ENCODE peak calls at places on chromosomes 6 and 20, in five cellular contexts. S, F, U, O and B are unnamed samples.

GRCh38 chr6:31734703-31735500 is 1.4 kb downstream of the CLIC1 start:
- DNase-seq in U (peak), O (no peak), S (no peak), F (no peak), B (peak)

GRCh38 chr20:46083101-46083500 is 6.7 kb downstream of the NCOA5 start:
- DNase-seq in U (no peak), F (no peak), S (no peak), O (no peak), B (no peak)

GRCh38 chr6:53615633-53616449 is 49.7 kb downstream of the KLHL31 start:
- DNase-seq in F (no peak), S (no peak), O (peak), U (no peak), B (no peak)

GRCh38 chr6:23180504-23181293 is 611.3 kb downstream of the HDGFL1 start:
- DNase-seq in S (peak), F (peak), U (peak), O (peak), B (no peak)

GRCh38 chr6:167759206-167759605 is 67.5 kb upstream of the AFDN start:
- DNase-seq in O (no peak), S (no peak), U (no peak), F (no peak), B (no peak)

GRCh38 chr20:14235355-14235754 is 102.1 kb downstream of the FLRT3 start:
- DNase-seq in F (no peak), U (no peak), O (peak), S (no peak), B (no peak)

GRCh38 chr6:20811112-20811746 is 277.0 kb downstream of the CDKAL1 start:
- DNase-seq in S (peak), F (no peak), U (peak), O (peak), B (no peak)

GRCh38 chr6:155142902-155143609 is 120.8 kb upstream of the CLDN20 start:
- DNase-seq in O (no peak), F (no peak), U (no peak), S (no peak), B (no peak)

GRCh38 chr20:40750541-40750940 is 61.5 kb upstream of the MAFB start:
- DNase-seq in U (no peak), O (no peak), F (no peak), S (no peak), B (no peak)

GRCh38 chr6:138785092-138785491 is 10.8 kb upstream of the ECT2L start:
- DNase-seq in S (no peak), U (no peak), F (no peak), O (no peak), B (no peak)

GRCh38 chr20:44079968-44080560 is 106.9 kb downstream of the JPH2 start:
- DNase-seq in U (no peak), F (no peak), S (no peak), O (no peak), B (no peak)

GRCh38 chr6:11479296-11479695 is 58.3 kb upstream of the TMEM170B start:
- DNase-seq in S (no peak), F (no peak), O (no peak), U (no peak), B (no peak)

GRCh38 chr20:57568088-57568896 is 7.4 kb downstream of the PCK1 start:
- DNase-seq in U (no peak), S (no peak), F (no peak), O (no peak), B (no peak)

GRCh38 chr20:49846206-49846807 is 33.7 kb downstream of the SLC9A8 start:
- DNase-seq in F (peak), O (no peak), S (peak), U (peak), B (peak)

GRCh38 chr6:118893095-118893881 is 664 bp upstream of the ASF1A start:
- DNase-seq in U (peak), F (no peak), S (peak), O (no peak), B (peak)

GRCh38 chr6:24910850-24911712 is 24.7 kb downstream of the RIPOR2 start:
- DNase-seq in F (peak), U (peak), S (peak), O (no peak), B (peak)

GRCh38 chr6:169648617-169649016 is 53.2 kb downstream of the WDR27 start:
- DNase-seq in S (no peak), O (no peak), F (no peak), U (no peak), B (no peak)

GRCh38 chr6:20092071-20092566 is 120.2 kb downstream of the MBOAT1 start:
- DNase-seq in O (peak), F (no peak), U (peak), S (peak), B (no peak)

GRCh38 chr6:81999270-81999669 is 246.8 kb upstream of the TENT5A start:
- DNase-seq in S (no peak), U (no peak), F (no peak), O (no peak), B (no peak)

GRCh38 chr20:5492941-5493340 is 176.2 kb upstream of the PROKR2 start:
- DNase-seq in O (no peak), U (no peak), S (no peak), F (no peak), B (no peak)

GRCh38 chr6:126701799-126702198 is 361.9 kb downstream of the CENPW start:
- DNase-seq in F (no peak), U (no peak), O (no peak), S (no peak), B (no peak)

GRCh38 chr6:39411465-39411864 is 89.0 kb upstream of the KCNK16 start:
- DNase-seq in F (no peak), O (no peak), S (no peak), U (no peak), B (no peak)

GRCh38 chr20:34877002-34877264 is 521 bp downstream of the ACSS2 start:
- DNase-seq in F (no peak), S (no peak), O (no peak), U (no peak), B (no peak)

GRCh38 chr20:9359561-9360308 is 154.7 kb upstream of the LAMP5 start:
- DNase-seq in O (no peak), S (peak), F (no peak), U (no peak), B (no peak)

GRCh38 chr6:105492706-105493673 is 90.1 kb upstream of the PREP start:
- DNase-seq in U (no peak), O (no peak), S (no peak), F (no peak), B (no peak)

GRCh38 chr20:50861012-50861411 is 66.2 kb downstream of the BCAS4 start:
- DNase-seq in O (no peak), U (no peak), S (no peak), F (no peak), B (no peak)

GRCh38 chr6:9606435-9607134 is 808.3 kb downstream of the TFAP2A start:
- DNase-seq in O (no peak), F (no peak), U (no peak), S (no peak), B (no peak)

GRCh38 chr20:4512891-4513550 is 208.7 kb upstream of the PRND start:
- DNase-seq in U (no peak), S (no peak), O (peak), F (no peak), B (no peak)

GRCh38 chr6:7145269-7146078 is 37.7 kb downstream of the RREB1 start:
- DNase-seq in F (no peak), O (no peak), U (peak), S (no peak), B (no peak)

GRCh38 chr6:110357696-110358535 is at the start of gene METTL24:
- DNase-seq in U (no peak), O (no peak), S (peak), F (peak), B (no peak)

GRCh38 chr6:132669690-132670291 is 10.8 kb upstream of the TAAR1 start:
- DNase-seq in S (peak), F (no peak), U (peak), O (no peak), B (no peak)

GRCh38 chr20:16607364-16608264 is 34.4 kb upstream of the KIF16B start:
- DNase-seq in S (peak), O (no peak), F (no peak), U (no peak), B (no peak)

GRCh38 chr6:125818659-125819297 is 28.0 kb downstream of the NCOA7 start:
- DNase-seq in F (no peak), S (no peak), O (no peak), U (no peak), B (no peak)

GRCh38 chr20:13277663-13278295 is 56.7 kb downstream of the ISM1 start:
- DNase-seq in S (no peak), U (no peak), F (no peak), O (no peak), B (no peak)

GRCh38 chr6:104527761-104528415 is 331.8 kb downstream of the HACE1 start:
- DNase-seq in F (no peak), U (no peak), S (peak), O (no peak), B (no peak)

GRCh38 chr20:34971038-34971872 is 15.6 kb downstream of the MYH7B start:
- DNase-seq in F (no peak), O (no peak), U (no peak), S (no peak), B (no peak)

GRCh38 chr20:25081065-25081729 is 744 bp downstream of the VSX1 start:
- DNase-seq in O (no peak), S (no peak), U (no peak), F (no peak), B (no peak)

GRCh38 chr6:104788400-104788799 is 71.3 kb downstream of the HACE1 start:
- DNase-seq in S (no peak), F (no peak), O (no peak), U (no peak), B (no peak)